ENCODE peak calls at places on chromosomes 2 and 18, in five cellular contexts. C is heart left ventricle, Z is gastrocnemius medialis, E is ovary, X is HepG2. A is an unnamed sample.

GRCh38 chr18:12543697-12544096 is 114.2 kb downstream of the SPIRE1 start:
- DNase-seq in C (no peak), Z (no peak), E (no peak), X (no peak), A (no peak)

GRCh38 chr2:42457011-42457410 is 36.8 kb downstream of the KCNG3 start:
- DNase-seq in C (no peak), Z (no peak), E (no peak), X (peak; percentile 11), A (no peak)

GRCh38 chr2:64023485-64024258 is 4.4 kb upstream of the VPS54 start:
- DNase-seq in C (no peak), Z (no peak), E (no peak), X (peak; percentile 72), A (no peak)

GRCh38 chr2:229445501-229446294 is 174.6 kb upstream of the PID1 start:
- DNase-seq in C (peak; percentile 56), Z (peak; percentile 53), E (peak; percentile 42), X (no peak), A (no peak)

GRCh38 chr2:50401772-50402653 is 629.9 kb downstream of the NRXN1 start:
- DNase-seq in C (no peak), Z (no peak), E (no peak), X (peak; percentile 46), A (peak; percentile 68)

GRCh38 chr2:212264227-212264626 is 274.4 kb downstream of the ERBB4 start:
- DNase-seq in C (no peak), Z (no peak), E (no peak), X (no peak), A (no peak)

GRCh38 chr2:121014876-121015275 is 270.1 kb downstream of the TFCP2L1 start:
- DNase-seq in C (no peak), Z (no peak), E (no peak), X (peak; percentile 16), A (no peak)

GRCh38 chr2:130187268-130187667 is 5.2 kb downstream of the MZT2B start:
- DNase-seq in C (no peak), Z (no peak), E (no peak), X (no peak), A (no peak)

GRCh38 chr2:26020214-26020613 is 13.7 kb upstream of the RAB10 start:
- DNase-seq in C (no peak), Z (no peak), E (no peak), X (no peak), A (no peak)

GRCh38 chr2:26017464-26018183 is 16.3 kb upstream of the RAB10 start:
- DNase-seq in C (no peak), Z (no peak), E (no peak), X (no peak), A (no peak)

GRCh38 chr2:26016012-26016742 is 17.7 kb upstream of the RAB10 start:
- DNase-seq in C (no peak), Z (no peak), E (no peak), X (no peak), A (no peak)

GRCh38 chr2:26013668-26014067 is 20.2 kb upstream of the RAB10 start:
- DNase-seq in C (no peak), Z (no peak), E (no peak), X (no peak), A (no peak)

GRCh38 chr2:26018184-26018716 is 15.6 kb upstream of the RAB10 start:
- DNase-seq in C (peak; percentile 81), Z (peak; percentile 94), E (peak; percentile 79), X (peak; percentile 48), A (peak; percentile 90)
- TF ChIP-seq POLR2A in C (no peak), Z (no peak), E (no peak), X (no peak), A (no peak)

GRCh38 chr2:127621981-127622431 is 23.9 kb upstream of the GPR17 start:
- DNase-seq in C (no peak), Z (no peak), E (no peak), X (no peak), A (no peak)

GRCh38 chr2:127619191-127619590 is 26.8 kb upstream of the GPR17 start:
- DNase-seq in C (no peak), Z (no peak), E (no peak), X (no peak), A (no peak)

GRCh38 chr2:127619901-127620705 is 25.9 kb upstream of the GPR17 start:
- DNase-seq in C (no peak), Z (no peak), E (no peak), X (no peak), A (no peak)

GRCh38 chr2:127622561-127623387 is 23.2 kb upstream of the GPR17 start:
- DNase-seq in C (no peak), Z (no peak), E (no peak), X (no peak), A (no peak)

DNA sequence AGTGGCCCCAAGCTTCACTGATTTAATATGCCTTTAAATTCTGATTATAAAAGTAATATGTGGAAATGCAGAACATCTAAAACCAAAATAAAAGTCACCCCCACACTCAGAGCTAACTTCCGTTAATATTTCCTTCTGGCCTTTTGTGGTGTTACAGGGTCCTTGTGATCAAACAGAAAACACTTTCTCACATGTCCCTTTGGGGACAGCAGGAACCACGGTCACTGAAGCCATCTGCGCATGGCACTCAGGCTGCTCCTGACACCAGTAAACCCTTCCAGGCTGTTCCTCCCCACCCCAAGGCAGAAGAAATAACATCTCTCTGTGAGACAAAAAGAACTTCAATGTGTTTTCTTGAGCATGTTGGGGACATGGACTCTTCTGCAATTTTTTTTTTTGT is 25.1 kb upstream of the GPR17 start:
- DNase-seq in C (no peak), Z (no peak), E (no peak), X (no peak), A (no peak)
- TF ChIP-seq POLR2A in C (no peak), Z (no peak), E (no peak), X (no peak), A (no peak)

GRCh38 chr2:181458881-181459280 is 1.7 kb downstream of the ITGA4 start:
- DNase-seq in C (no peak), Z (no peak), E (no peak), X (no peak), A (peak; percentile 56)

GRCh38 chr2:181457741-181458425 is 697 bp downstream of the ITGA4 start:
- DNase-seq in C (peak; percentile 29), Z (peak; percentile 8), E (no peak), X (no peak), A (peak; percentile 94)

GRCh38 chr2:181456660-181457120 is 496 bp upstream of the ITGA4 start:
- DNase-seq in C (peak; percentile 60), Z (peak; percentile 18), E (no peak), X (no peak), A (peak; percentile 82)

GRCh38 chr2:181454990-181455520 is 2.1 kb upstream of the ITGA4 start:
- DNase-seq in C (no peak), Z (no peak), E (no peak), X (no peak), A (peak; percentile 51)

GRCh38 chr2:181457121-181457740 is at the start of gene ITGA4:
- DNase-seq in C (peak; percentile 75), Z (peak; percentile 17), E (peak; percentile 25), X (no peak), A (peak; percentile 94)
- TF ChIP-seq POLR2A in C (no peak), Z (no peak), E (no peak), X (no peak), A (no peak)

GRCh38 chr18:54509793-54510192 is 81.3 kb upstream of the DYNAP start:
- DNase-seq in C (no peak), Z (no peak), E (no peak), X (no peak), A (no peak)
- TF ChIP-seq POLR2A in C (no peak), Z (no peak), E (no peak), X (no peak), A (no peak)

GRCh38 chr2:191846787-191847620 is at the start of gene CAVIN2:
- DNase-seq in C (peak; percentile 85), Z (peak; percentile 41), E (peak; percentile 53), X (peak; percentile 95), A (peak; percentile 52)
- TF ChIP-seq POLR2A in C (peak; percentile 81), Z (peak; percentile 43), E (no peak), X (peak; percentile 49), A (peak; percentile 30)

GRCh38 chr18:74440808-74441427 is 16.2 kb downstream of the DIPK1C start:
- DNase-seq in C (no peak), Z (no peak), E (no peak), X (no peak), A (no peak)
- TF ChIP-seq POLR2A in C (no peak), Z (no peak), E (no peak), X (no peak), A (no peak)

A was measured in erythroblast.